ENCODE peak calls at places on chromosome X, in nine cellular contexts. P is brain microvascular endothelial cell; O is A549; V is mesothelial cell of epicardium; A is CD4-positive, alpha-beta T cell; S is gastrocnemius medialis; D is activated CD8-positive, alpha-beta T cell treated with anti-CD3 and anti-CD28 coated beads for 36 hours; F is astrocyte of the spinal cord; Q is GM10248. K is an unnamed sample.

GRCh38 chrX:133985164-133986007 is at the start of gene GPC3:
- DNase-seq in Q (peak), V (peak), O (peak), F (peak), S (no peak), A (peak), P (no peak), D (peak), K (no peak)

GRCh38 chrX:44143061-44143602 is 169.9 kb upstream of the NDP start:
- DNase-seq in P (no peak), V (no peak), F (no peak), O (no peak), A (no peak), S (no peak), Q (no peak), D (no peak), K (no peak)

GRCh38 chrX:129634541-129634940 is 20.2 kb downstream of the APLN start:
- DNase-seq in F (no peak), P (peak), Q (no peak), O (no peak), A (no peak), D (no peak), S (no peak), V (no peak), K (no peak)

GRCh38 chrX:110146521-110146920 is 143.6 kb downstream of the TMEM164 start:
- DNase-seq in Q (peak), A (no peak), F (peak), S (no peak), D (peak), V (no peak), O (peak), P (peak), K (no peak)

GRCh38 chrX:25198891-25199290 is 183.1 kb upstream of the ARX start:
- DNase-seq in S (peak), F (peak), O (no peak), V (no peak), Q (no peak), P (no peak), D (no peak), A (no peak), K (no peak)

GRCh38 chrX:2664497-2664896 is 26.6 kb upstream of the CD99 start:
- DNase-seq in Q (no peak), P (peak), F (peak), V (no peak), D (peak), O (no peak), A (no peak), S (no peak), K (no peak)

GRCh38 chrX:57899064-57899463 is 11.2 kb downstream of the ZXDA start:
- DNase-seq in A (no peak), P (no peak), S (no peak), V (no peak), F (no peak), O (no peak), D (no peak), Q (no peak), K (no peak)

GRCh38 chrX:72465882-72466281 is 106.8 kb downstream of the HDAC8 start:
- DNase-seq in A (no peak), F (no peak), V (no peak), Q (no peak), O (no peak), S (no peak), D (no peak), P (no peak), K (no peak)

GRCh38 chrX:74420194-74421035 is 878 bp upstream of the SLC16A2 start:
- DNase-seq in Q (no peak), A (no peak), F (peak), P (peak), O (peak), V (no peak), S (peak), D (peak), K (no peak)

GRCh38 chrX:151753313-151754041 is 18.9 kb downstream of the CNGA2 start:
- DNase-seq in P (peak), S (peak), F (peak), V (no peak), Q (peak), A (no peak), D (peak), O (peak), K (no peak)

GRCh38 chrX:63250253-63250868 is 100.8 kb downstream of the SPIN4 start:
- DNase-seq in V (no peak), A (peak), D (peak), Q (peak), O (peak), S (no peak), F (peak), P (peak), K (no peak)

GRCh38 chrX:125326599-125326998 is 6.9 kb downstream of the TEX13C start:
- DNase-seq in D (no peak), Q (no peak), P (no peak), F (no peak), S (no peak), A (no peak), O (no peak), V (no peak), K (no peak)

GRCh38 chrX:125319646-125320521 is at the start of gene TEX13C:
- DNase-seq in P (no peak), O (no peak), S (no peak), V (no peak), D (no peak), F (no peak), Q (no peak), A (no peak), K (no peak)

GRCh38 chrX:125327891-125328290 is 8.2 kb downstream of the TEX13C start:
- DNase-seq in Q (no peak), P (no peak), D (no peak), O (no peak), V (no peak), S (no peak), F (no peak), A (no peak), K (no peak)

DNA sequence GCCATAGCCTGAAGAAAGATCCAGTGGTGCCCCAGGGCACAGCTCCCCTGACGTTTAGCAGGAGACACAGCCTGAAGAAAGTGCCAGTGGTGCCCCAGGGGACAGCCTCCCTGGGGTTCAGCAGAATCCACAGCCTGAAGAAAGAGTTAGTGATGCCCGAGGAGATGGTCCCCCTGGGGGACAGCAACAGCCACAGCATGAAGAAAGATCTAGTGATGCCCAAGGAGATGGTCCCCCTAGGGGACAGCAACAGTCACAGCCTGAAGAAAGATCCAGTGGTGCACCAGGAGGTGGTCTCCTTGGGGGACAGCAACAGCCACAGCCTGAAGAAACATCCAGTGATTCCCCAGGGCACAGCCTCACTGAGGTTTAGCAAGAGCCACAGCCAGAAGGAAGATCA is 2.8 kb downstream of the TEX13C start:
- DNase-seq in S (no peak), V (no peak), O (no peak), A (no peak), P (no peak), Q (no peak), D (no peak), F (no peak), K (no peak)
- TF ChIP-seq CTCF in S (no peak), V (no peak), O (no peak), A (no peak), P (no peak), Q (no peak), D (no peak), F (no peak), K (no peak)

GRCh38 chrX:114626323-114626722 is 42.4 kb downstream of the HTR2C start:
- DNase-seq in F (peak), P (no peak), A (no peak), D (no peak), V (no peak), S (no peak), Q (no peak), O (peak), K (no peak)
- TF ChIP-seq CTCF in F (peak), P (peak), A (no peak), D (no peak), V (peak), S (no peak), Q (no peak), O (peak), K (no peak)

DNA sequence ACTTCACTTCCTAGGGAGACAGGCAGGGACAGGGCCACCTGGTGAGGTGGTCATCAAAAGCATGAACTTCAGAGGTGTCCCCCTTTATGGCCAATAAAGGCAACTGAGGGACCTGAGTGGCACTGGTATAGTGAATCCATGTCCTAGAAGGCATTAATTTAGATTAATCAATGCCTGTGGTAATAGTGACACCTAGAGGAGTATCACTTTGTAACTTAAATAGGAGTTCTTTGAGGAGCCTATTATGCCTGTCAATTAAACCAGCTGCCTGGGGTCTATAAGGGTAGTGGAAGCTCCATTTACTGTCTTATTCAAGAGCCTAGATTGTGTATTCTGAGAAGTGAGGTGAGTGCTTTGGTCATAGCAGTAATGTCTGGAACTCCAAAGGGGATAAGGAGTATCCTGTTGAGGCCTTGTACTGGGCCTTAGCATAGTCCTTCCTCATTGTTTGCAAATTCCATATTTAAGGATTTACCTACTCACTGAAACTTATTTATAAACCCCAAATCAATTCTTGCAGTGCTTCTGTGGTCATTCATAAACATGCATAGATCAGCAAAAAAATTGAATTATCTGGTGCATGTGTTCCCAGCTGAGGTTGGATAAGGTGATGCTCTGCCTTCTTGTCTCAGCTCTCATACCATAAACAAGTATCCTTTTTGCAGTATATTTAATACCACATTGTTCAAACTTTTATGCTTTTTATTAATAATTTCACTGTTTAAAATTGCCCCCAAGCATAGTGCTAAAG is 213.8 kb upstream of the RADX start:
- DNase-seq in P (no peak), O (no peak), F (peak), V (no peak), A (no peak), S (no peak), Q (no peak), D (no peak), K (no peak)
- TF ChIP-seq CTCF in P (no peak), O (peak), F (peak), V (no peak), A (no peak), S (no peak), Q (no peak), D (no peak), K (no peak)

GRCh38 chrX:38327775-38328081 is 419 bp upstream of the RPGR start:
- DNase-seq in A (no peak), O (no peak), Q (no peak), D (no peak), F (no peak), P (no peak), S (no peak), V (no peak), K (no peak)
- TF ChIP-seq CTCF in A (peak), O (no peak), Q (no peak), D (peak), F (no peak), P (no peak), S (no peak), V (peak), K (peak)

GRCh38 chrX:35104626-35105025 is 162.0 kb downstream of the FAM47B start:
- DNase-seq in P (no peak), O (no peak), V (no peak), D (no peak), Q (no peak), A (no peak), S (no peak), F (peak), K (no peak)
- TF ChIP-seq CTCF in P (no peak), O (no peak), V (no peak), D (no peak), Q (no peak), A (no peak), S (no peak), F (no peak), K (no peak)

DNA sequence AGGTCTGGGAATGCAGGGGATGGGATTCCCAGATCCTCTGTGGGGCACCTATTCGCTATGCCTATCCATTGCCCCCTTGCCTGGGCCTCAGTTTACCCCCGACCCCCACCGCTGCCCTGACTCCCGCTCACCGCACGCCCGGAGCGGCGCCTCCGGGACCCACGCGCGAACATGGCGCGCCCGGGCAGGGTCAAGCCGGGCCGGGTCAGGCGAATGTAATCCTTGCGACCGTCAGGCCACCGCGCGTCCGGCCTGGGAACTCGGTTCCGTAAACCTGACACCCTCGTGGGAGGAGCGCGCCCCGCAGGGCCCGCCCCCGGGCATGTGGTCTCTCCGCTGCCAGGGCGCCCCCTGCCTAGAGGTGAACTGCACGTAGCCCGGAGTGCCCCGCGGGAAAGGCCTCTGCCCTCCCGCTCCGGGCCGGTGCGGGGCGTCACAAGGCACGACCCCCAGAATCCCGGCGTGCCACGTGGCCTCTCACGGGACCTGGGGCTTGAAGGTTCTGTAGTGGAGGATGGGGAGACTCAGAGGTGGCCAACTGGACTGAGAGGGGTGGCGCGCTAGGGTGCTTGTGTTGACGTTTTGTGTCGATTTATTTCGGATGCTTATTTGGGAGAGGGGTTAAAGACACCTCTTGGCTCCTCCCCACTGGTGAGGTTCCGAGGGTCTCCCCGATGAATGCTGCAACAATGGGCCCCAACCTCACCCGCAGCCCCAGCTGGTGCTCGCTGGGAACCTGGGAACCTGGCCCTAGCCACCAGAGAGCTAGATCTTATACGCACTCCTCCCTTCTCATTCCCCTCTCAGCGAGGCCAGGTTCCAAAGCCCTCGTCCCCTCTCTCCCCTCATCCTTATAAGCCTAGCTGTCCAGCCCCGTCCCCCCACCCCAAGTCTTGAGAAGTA is at the start of gene PRICKLE3:
- DNase-seq in Q (peak), D (peak), P (peak), A (peak), V (no peak), F (peak), S (peak), O (peak), K (peak)
- TF ChIP-seq CTCF in Q (peak), D (peak), P (peak), A (peak), V (no peak), F (peak), S (no peak), O (peak), K (peak)

DNA sequence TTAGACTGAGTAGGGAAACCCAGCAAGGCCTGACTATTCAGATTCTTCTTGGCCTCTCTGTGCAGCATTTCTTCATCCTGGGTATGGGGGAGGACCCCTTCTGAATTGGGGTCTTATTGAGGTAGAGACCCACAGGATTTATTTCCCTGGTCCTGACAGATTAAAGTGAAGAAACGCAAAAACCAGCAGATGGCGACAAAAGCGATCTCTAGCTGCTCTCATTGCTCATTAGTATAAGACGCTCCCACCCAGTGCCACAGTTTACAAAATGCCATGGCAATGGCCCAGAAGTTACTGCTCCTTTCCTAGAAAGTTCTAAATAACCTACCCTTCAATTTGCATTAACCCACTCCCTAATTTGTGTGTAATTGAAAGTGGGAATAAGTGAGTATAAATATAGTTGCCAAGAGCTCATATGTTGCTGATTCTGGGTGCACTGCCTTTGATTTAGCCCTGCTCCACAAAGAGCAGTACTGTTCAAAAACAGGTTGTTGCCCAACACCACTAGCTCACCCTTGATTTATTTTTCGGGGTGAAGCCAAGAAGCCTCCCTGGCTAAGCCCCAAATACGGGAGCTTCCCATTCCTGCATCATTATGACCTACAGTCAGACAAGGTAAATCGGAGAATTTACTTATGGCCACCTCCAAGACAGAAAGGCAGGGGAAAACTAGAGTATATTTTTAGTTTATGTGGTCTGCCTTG is 3.7 kb upstream of the BEX4 start:
- DNase-seq in S (no peak), P (peak), V (no peak), D (peak), O (peak), Q (peak), A (peak), F (peak), K (peak)
- TF ChIP-seq CTCF in S (no peak), P (peak), V (no peak), D (peak), O (peak), Q (peak), A (peak), F (peak), K (peak)

GRCh38 chrX:138847930-138848329 is 136.4 kb upstream of the FGF13 start:
- DNase-seq in D (no peak), P (no peak), Q (no peak), O (no peak), S (no peak), F (peak), V (no peak), A (no peak), K (no peak)
- TF ChIP-seq CTCF in D (no peak), P (no peak), Q (no peak), O (no peak), S (no peak), F (no peak), V (no peak), A (no peak), K (no peak)

K was measured in CD14-positive monocyte.